ENCODE peak calls at places on chromosome 1, in seven cellular contexts. C is mucosa of descending colon, V is fibroblast of lung, W is GM13976, O is WTC11, R is lung, M is glutamatergic neuron. K is an unnamed sample.

GRCh38 chr1:222777463-222777862 is 37.4 kb upstream of the DISP1 start:
- DNase-seq in V (peak), O (no peak), R (no peak), M (no peak), C (no peak), W (no peak), K (no peak)

GRCh38 chr1:37887986-37888700 is 28.8 kb upstream of the MTF1 start:
- DNase-seq in C (no peak), O (no peak), V (no peak), R (no peak), M (no peak), W (no peak), K (no peak)

GRCh38 chr1:221887091-221887746 is 145.3 kb upstream of the DUSP10 start:
- DNase-seq in R (peak), W (no peak), V (peak), C (peak), M (no peak), O (no peak), K (no peak)

GRCh38 chr1:230681599-230681998 is 32.3 kb downstream of the AGT start:
- DNase-seq in R (no peak), W (no peak), V (peak), C (no peak), O (no peak), M (no peak), K (no peak)

GRCh38 chr1:243507001-243507671 is 251.3 kb downstream of the SDCCAG8 start:
- DNase-seq in W (peak), V (no peak), O (no peak), M (no peak), C (no peak), R (no peak), K (no peak)

GRCh38 chr1:41152622-41153044 is 89.5 kb downstream of the SCMH1 start:
- DNase-seq in V (peak), C (no peak), M (no peak), R (no peak), W (no peak), O (no peak), K (no peak)

GRCh38 chr1:206699626-206700025 is 14.9 kb downstream of the MAPKAPK2 start:
- DNase-seq in V (peak), R (no peak), C (no peak), M (no peak), O (no peak), W (no peak), K (no peak)

GRCh38 chr1:170545476-170545875 is 13.5 kb downstream of the GORAB start:
- DNase-seq in V (peak), R (no peak), M (no peak), C (no peak), W (no peak), O (no peak), K (no peak)

GRCh38 chr1:162193815-162194214 is 124.3 kb downstream of the NOS1AP start:
- DNase-seq in C (no peak), O (no peak), M (no peak), V (no peak), R (no peak), W (no peak), K (peak)

GRCh38 chr1:229114781-229115417 is 156.0 kb upstream of the RAB4A start:
- DNase-seq in O (no peak), R (no peak), V (peak), M (no peak), W (no peak), C (no peak), K (peak)

GRCh38 chr1:8070381-8070811 is 44.3 kb upstream of the ERRFI1 start:
- DNase-seq in W (no peak), C (no peak), M (no peak), O (no peak), V (no peak), R (peak), K (no peak)

GRCh38 chr1:1929639-1930545 is 10.8 kb upstream of the TMEM52 start:
- DNase-seq in O (no peak), V (no peak), C (no peak), W (no peak), R (no peak), M (no peak), K (no peak)

GRCh38 chr1:6447016-6447817 is 18.8 kb downstream of the TNFRSF25 start:
- DNase-seq in W (no peak), O (peak), R (no peak), V (no peak), M (no peak), C (peak), K (peak)

GRCh38 chr1:240314845-240315746 is 223.4 kb downstream of the FMN2 start:
- DNase-seq in V (peak), W (no peak), O (no peak), M (no peak), R (no peak), C (no peak), K (no peak)

GRCh38 chr1:155030243-155030795 is 3.3 kb downstream of the DCST2 start:
- DNase-seq in V (no peak), C (no peak), O (no peak), M (no peak), W (no peak), R (no peak), K (no peak)

GRCh38 chr1:68331117-68331865 is 99.0 kb upstream of the WLS start:
- DNase-seq in W (no peak), C (no peak), V (peak), R (no peak), M (no peak), O (no peak), K (no peak)

GRCh38 chr1:82090104-82090503 is 289.4 kb downstream of the ADGRL2 start:
- DNase-seq in O (no peak), C (no peak), V (peak), M (no peak), R (no peak), W (no peak), K (no peak)

GRCh38 chr1:209960926-209961325 is 22.9 kb downstream of the SYT14 start:
- DNase-seq in O (no peak), C (no peak), R (no peak), W (no peak), V (no peak), M (no peak), K (no peak)

GRCh38 chr1:1597275-1597930 is 2.5 kb downstream of the FNDC10 start:
- DNase-seq in C (no peak), R (no peak), V (no peak), M (no peak), O (peak), W (peak), K (no peak)

GRCh38 chr1:53134961-53135734 is 7.3 kb downstream of the SLC1A7 start:
- DNase-seq in O (no peak), C (peak), R (no peak), V (peak), W (no peak), M (no peak), K (no peak)

GRCh38 chr1:36134805-36135339 is 9.8 kb upstream of the COL8A2 start:
- DNase-seq in R (peak), C (peak), O (peak), W (peak), V (peak), M (peak), K (peak)

GRCh38 chr1:23018661-23019093 is 591 bp upstream of the KDM1A start:
- DNase-seq in O (no peak), C (no peak), R (no peak), V (no peak), W (no peak), M (no peak), K (no peak)

GRCh38 chr1:36382669-36383068 is 3.1 kb downstream of the STK40 start:
- DNase-seq in M (no peak), O (no peak), R (no peak), C (no peak), W (no peak), V (no peak), K (no peak)

GRCh38 chr1:191577213-191577612 is 581.0 kb upstream of the RGS18 start:
- DNase-seq in R (no peak), M (no peak), V (no peak), O (no peak), W (no peak), C (no peak), K (no peak)

GRCh38 chr1:12610305-12610935 is 7.6 kb downstream of the DHRS3 start:
- DNase-seq in W (no peak), C (no peak), V (no peak), O (no peak), R (no peak), M (no peak), K (no peak)

GRCh38 chr1:185291647-185292046 is 25.4 kb downstream of the IVNS1ABP start:
- DNase-seq in C (no peak), V (no peak), W (no peak), R (no peak), M (no peak), O (no peak), K (no peak)

GRCh38 chr1:110321045-110321444 is 18.1 kb upstream of the RBM15 start:
- DNase-seq in V (no peak), C (no peak), M (no peak), O (no peak), W (no peak), R (no peak), K (no peak)

GRCh38 chr1:209389258-209389657 is 194.3 kb upstream of the CAMK1G start:
- DNase-seq in V (peak), O (no peak), C (no peak), W (no peak), M (no peak), R (no peak), K (no peak)

GRCh38 chr1:229411434-229412055 is 22.3 kb downstream of the ACTA1 start:
- DNase-seq in W (no peak), R (no peak), O (no peak), M (no peak), V (no peak), C (no peak), K (no peak)

GRCh38 chr1:12477936-12478611 is 139.9 kb downstream of the DHRS3 start:
- DNase-seq in R (peak), V (peak), O (no peak), W (no peak), C (peak), M (no peak), K (peak)

GRCh38 chr1:163168053-163168452 is 34.7 kb downstream of the RGS5 start:
- DNase-seq in W (no peak), O (no peak), R (no peak), C (no peak), M (no peak), V (peak), K (no peak)

GRCh38 chr1:57599233-57599994 is 175.6 kb upstream of the DAB1 start:
- DNase-seq in M (no peak), V (no peak), W (no peak), O (peak), C (no peak), R (no peak), K (no peak)

GRCh38 chr1:203593143-203593542 is 33.5 kb upstream of the ATP2B4 start:
- DNase-seq in V (no peak), R (no peak), O (no peak), W (no peak), C (no peak), M (no peak), K (no peak)

GRCh38 chr1:77841574-77841973 is 46.9 kb upstream of the NEXN start:
- DNase-seq in V (no peak), M (no peak), R (no peak), W (no peak), O (no peak), C (no peak), K (no peak)
- TF ChIP-seq CTCF in V (no peak), M (no peak), R (no peak), W (no peak), O (no peak), C (no peak), K (no peak)

GRCh38 chr1:26692211-26692792 is 3.5 kb upstream of the ARID1A start:
- DNase-seq in W (peak), R (peak), C (peak), V (peak), O (peak), M (peak), K (peak)
- TF ChIP-seq CTCF in W (no peak), R (no peak), C (peak), V (peak), O (no peak), M (no peak), K (no peak)

GRCh38 chr1:18419845-18420184 is 60.9 kb upstream of the KLHDC7A start:
- DNase-seq in C (no peak), O (no peak), W (no peak), M (no peak), V (no peak), R (no peak), K (no peak)
- TF ChIP-seq CTCF in C (no peak), O (no peak), W (no peak), M (no peak), V (no peak), R (no peak), K (no peak)

GRCh38 chr1:92485374-92486250 is 1.1 kb downstream of the GFI1 start:
- DNase-seq in R (peak), V (no peak), M (peak), W (peak), O (peak), C (peak), K (peak)
- TF ChIP-seq CTCF in R (peak), V (peak), M (peak), W (peak), O (peak), C (peak), K (peak)

DNA sequence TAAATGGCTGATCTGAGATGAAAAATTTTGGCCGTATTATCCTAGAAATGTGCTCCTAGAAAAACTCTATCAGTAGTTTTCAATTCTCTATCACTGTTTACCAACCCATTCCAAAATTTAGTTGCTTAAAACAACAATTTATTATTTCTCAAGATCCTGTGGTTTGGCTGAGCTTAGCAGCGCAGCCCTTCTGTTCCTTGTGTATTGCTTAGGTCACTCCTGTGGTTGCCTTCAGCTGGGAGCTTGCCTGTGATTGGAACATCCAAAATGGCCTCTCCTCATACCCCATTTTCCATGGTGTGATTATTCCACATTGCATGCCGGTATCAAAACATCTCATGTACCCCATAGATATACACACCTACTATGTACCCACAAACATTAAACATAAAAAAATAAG is 22.8 kb upstream of the STUM start:
- DNase-seq in C (no peak), W (no peak), O (no peak), V (peak), R (no peak), M (no peak), K (no peak)
- TF ChIP-seq CTCF in C (no peak), W (no peak), O (no peak), V (no peak), R (no peak), M (no peak), K (no peak)

GRCh38 chr1:28087614-28088167 is 719 bp downstream of the EYA3 start:
- DNase-seq in R (no peak), M (peak), V (peak), C (no peak), W (no peak), O (no peak), K (peak)
- TF ChIP-seq CTCF in R (no peak), M (no peak), V (peak), C (no peak), W (peak), O (no peak), K (no peak)

GRCh38 chr1:46530791-46531409 is 20.5 kb downstream of the KNCN start:
- DNase-seq in O (no peak), W (no peak), M (no peak), C (no peak), R (no peak), V (no peak), K (no peak)
- TF ChIP-seq CTCF in O (no peak), W (no peak), M (peak), C (no peak), R (no peak), V (peak), K (no peak)